ENCODE peak calls at places on chromosomes 4 and X, in six cellular contexts. G is heart right ventricle, B is mucosa of descending colon, O is left lung, K is A549, Z is GM06990. C is an unnamed sample.

GRCh38 chrX:108199691-108200090 is 108.1 kb downstream of the ATG4A start:
- DNase-seq in Z (no peak), O (no peak), G (no peak), B (peak), K (peak), C (peak)

GRCh38 chr4:40306991-40307390 is 28.1 kb upstream of the CHRNA9 start:
- DNase-seq in K (no peak), B (no peak), Z (no peak), O (no peak), G (no peak), C (no peak)

GRCh38 chr4:52658671-52659015 is 458 bp downstream of the USP46 start:
- DNase-seq in B (peak), O (no peak), K (no peak), Z (no peak), G (peak), C (no peak)

GRCh38 chr4:81473086-81473396 is 1.3 kb upstream of the RASGEF1B start:
- DNase-seq in O (peak), K (no peak), G (no peak), B (no peak), Z (no peak), C (no peak)

GRCh38 chr4:78667764-78668163 is 108.4 kb upstream of the BMP2K start:
- DNase-seq in Z (no peak), O (no peak), B (no peak), G (no peak), K (no peak), C (no peak)

GRCh38 chr4:129239088-129239487 is 143.1 kb downstream of the C4orf33 start:
- DNase-seq in Z (no peak), O (no peak), G (peak), K (peak), B (peak), C (peak)

GRCh38 chrX:68658530-68658929 is 11.1 kb downstream of the STARD8 start:
- DNase-seq in O (no peak), K (no peak), G (peak), B (no peak), Z (no peak), C (no peak)

GRCh38 chrX:12974217-12974796 is 603 bp upstream of the TMSB4X start:
- DNase-seq in B (peak), G (peak), K (peak), O (peak), Z (no peak), C (peak)

GRCh38 chr4:82591592-82591991 is 29.8 kb upstream of the TMEM150C start:
- DNase-seq in Z (no peak), K (no peak), O (no peak), B (no peak), G (no peak), C (no peak)

GRCh38 chrX:69070949-69071650 is 94.2 kb downstream of the PJA1 start:
- DNase-seq in Z (no peak), G (peak), O (no peak), B (peak), K (no peak), C (no peak)

GRCh38 chrX:82775426-82775825 is 732.7 kb upstream of the POU3F4 start:
- DNase-seq in K (no peak), B (no peak), Z (no peak), G (no peak), O (no peak), C (no peak)

GRCh38 chr4:158327525-158327924 is 117.2 kb downstream of the TMEM144 start:
- DNase-seq in G (no peak), K (no peak), B (no peak), Z (no peak), O (no peak), C (no peak)

GRCh38 chr4:23035521-23036056 is 342.9 kb downstream of the GBA3 start:
- DNase-seq in O (no peak), G (no peak), Z (no peak), B (no peak), K (no peak), C (no peak)

GRCh38 chrX:84501798-84502628 is at the start of gene HDX:
- DNase-seq in O (peak), K (peak), B (peak), G (peak), Z (peak), C (peak)

GRCh38 chr4:82643994-82644730 is 82.4 kb upstream of the TMEM150C start:
- DNase-seq in G (no peak), B (no peak), Z (no peak), K (peak), O (no peak), C (peak)

GRCh38 chr4:22048326-22048725 is 99.8 kb upstream of the KCNIP4 start:
- DNase-seq in G (no peak), O (no peak), B (no peak), Z (no peak), K (no peak), C (no peak)

GRCh38 chrX:72409993-72410392 is 104.3 kb upstream of the CITED1 start:
- DNase-seq in K (no peak), Z (no peak), O (no peak), G (no peak), B (no peak), C (no peak)

GRCh38 chrX:49853661-49854060 is 24.6 kb downstream of the PAGE4 start:
- DNase-seq in O (no peak), G (no peak), Z (no peak), K (no peak), B (no peak), C (no peak)

GRCh38 chr4:8647094-8647570 is 54.6 kb downstream of the CPZ start:
- DNase-seq in G (no peak), O (no peak), K (no peak), Z (no peak), B (no peak), C (no peak)

GRCh38 chr4:110075083-110075738 is 123.2 kb downstream of the ELOVL6 start:
- DNase-seq in O (no peak), G (no peak), Z (no peak), B (no peak), K (no peak), C (no peak)

GRCh38 chr4:152962160-152962559 is 26.0 kb downstream of the FHDC1 start:
- DNase-seq in O (no peak), K (no peak), G (no peak), B (no peak), Z (no peak), C (no peak)

GRCh38 chr4:62327612-62328297 is 1127.6 kb downstream of the ADGRL3 start:
- DNase-seq in O (no peak), Z (no peak), B (no peak), G (no peak), K (no peak), C (no peak)

GRCh38 chrX:1397001-1397400 is 5.1 kb upstream of the SLC25A6 start:
- DNase-seq in G (no peak), K (no peak), O (peak), B (no peak), Z (no peak), C (no peak)

GRCh38 chr4:153318696-153319320 is 25.7 kb upstream of the MND1 start:
- DNase-seq in B (peak), O (no peak), K (peak), G (peak), Z (no peak), C (peak)

GRCh38 chr4:26048378-26048882 is 134.4 kb downstream of the SMIM20 start:
- DNase-seq in O (no peak), B (peak), G (peak), K (no peak), Z (no peak), C (peak)

GRCh38 chr4:113978561-113979156 is 788 bp downstream of the ARSJ start:
- DNase-seq in Z (no peak), O (peak), G (no peak), B (no peak), K (peak), C (peak)

GRCh38 chr4:15714141-15714540 is 11.3 kb downstream of the BST1 start:
- DNase-seq in K (no peak), B (no peak), Z (no peak), O (no peak), G (no peak), C (no peak)

GRCh38 chr4:109015413-109015810 is 252.6 kb upstream of the ETNPPL start:
- DNase-seq in K (no peak), G (no peak), B (no peak), O (no peak), Z (no peak), C (no peak)

GRCh38 chrX:43882294-43882681 is at the start of gene MAOB:
- DNase-seq in G (peak), K (no peak), Z (no peak), O (peak), B (peak), C (no peak)
- H3K4me3 ChIP-seq in G (peak), K (no peak), Z (no peak), O (peak), B (no peak), C (no peak)

GRCh38 chrX:150216716-150217115 is 146.4 kb upstream of the MAMLD1 start:
- DNase-seq in G (no peak), B (no peak), O (no peak), K (no peak), Z (no peak), C (no peak)

GRCh38 chrX:150207733-150208132 is 155.4 kb upstream of the MAMLD1 start:
- DNase-seq in G (no peak), B (no peak), Z (no peak), O (no peak), K (no peak), C (no peak)

GRCh38 chrX:150213481-150214030 is 149.6 kb upstream of the MAMLD1 start:
- DNase-seq in K (no peak), Z (no peak), G (no peak), O (no peak), B (no peak), C (no peak)

GRCh38 chrX:150211988-150212387 is 151.1 kb upstream of the MAMLD1 start:
- DNase-seq in K (no peak), B (no peak), Z (no peak), O (no peak), G (no peak), C (no peak)

DNA sequence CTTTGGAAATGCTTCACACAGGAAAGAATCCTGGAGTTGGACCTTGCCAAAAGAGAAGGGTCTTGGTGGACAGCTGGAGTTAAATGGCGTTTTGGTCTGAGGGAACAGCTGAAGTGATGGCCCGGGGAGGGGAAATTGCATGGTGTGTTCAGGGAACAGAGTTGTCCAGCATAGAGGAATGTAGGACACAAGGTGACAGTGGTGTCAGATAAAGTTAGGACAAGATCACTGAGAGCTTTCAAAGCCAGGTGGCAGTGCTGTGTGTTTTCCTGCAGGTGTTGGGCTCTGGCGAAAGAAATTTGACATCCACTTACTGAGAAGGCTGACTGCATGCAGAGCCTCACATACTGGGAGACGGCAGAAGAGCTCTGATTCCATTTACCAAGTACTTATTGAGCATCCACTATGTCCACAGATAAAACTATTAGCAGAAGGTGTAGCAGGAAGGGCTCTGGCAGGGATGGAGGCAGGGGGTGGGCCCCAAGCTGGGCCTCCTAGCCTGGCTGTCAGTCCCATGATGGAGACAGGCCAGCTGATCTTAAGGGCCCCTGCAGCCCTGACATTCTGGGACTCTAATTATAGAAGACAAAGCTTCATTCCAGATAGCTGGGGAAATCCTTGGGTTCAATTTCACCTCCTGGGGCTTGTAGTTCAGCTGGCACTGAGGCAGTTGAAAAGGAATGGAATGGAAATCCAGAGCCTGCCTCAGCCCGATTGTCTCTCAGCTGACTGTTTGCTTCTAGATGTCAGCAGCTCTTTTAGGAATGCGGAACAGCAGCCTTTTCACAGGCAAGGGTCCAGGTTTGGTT is 150.2 kb upstream of the MAMLD1 start:
- DNase-seq in K (no peak), G (peak), B (no peak), Z (no peak), O (no peak), C (peak)
- TF ChIP-seq CTCF in K (no peak), G (no peak), B (no peak), Z (no peak), O (no peak), C (no peak)

DNA sequence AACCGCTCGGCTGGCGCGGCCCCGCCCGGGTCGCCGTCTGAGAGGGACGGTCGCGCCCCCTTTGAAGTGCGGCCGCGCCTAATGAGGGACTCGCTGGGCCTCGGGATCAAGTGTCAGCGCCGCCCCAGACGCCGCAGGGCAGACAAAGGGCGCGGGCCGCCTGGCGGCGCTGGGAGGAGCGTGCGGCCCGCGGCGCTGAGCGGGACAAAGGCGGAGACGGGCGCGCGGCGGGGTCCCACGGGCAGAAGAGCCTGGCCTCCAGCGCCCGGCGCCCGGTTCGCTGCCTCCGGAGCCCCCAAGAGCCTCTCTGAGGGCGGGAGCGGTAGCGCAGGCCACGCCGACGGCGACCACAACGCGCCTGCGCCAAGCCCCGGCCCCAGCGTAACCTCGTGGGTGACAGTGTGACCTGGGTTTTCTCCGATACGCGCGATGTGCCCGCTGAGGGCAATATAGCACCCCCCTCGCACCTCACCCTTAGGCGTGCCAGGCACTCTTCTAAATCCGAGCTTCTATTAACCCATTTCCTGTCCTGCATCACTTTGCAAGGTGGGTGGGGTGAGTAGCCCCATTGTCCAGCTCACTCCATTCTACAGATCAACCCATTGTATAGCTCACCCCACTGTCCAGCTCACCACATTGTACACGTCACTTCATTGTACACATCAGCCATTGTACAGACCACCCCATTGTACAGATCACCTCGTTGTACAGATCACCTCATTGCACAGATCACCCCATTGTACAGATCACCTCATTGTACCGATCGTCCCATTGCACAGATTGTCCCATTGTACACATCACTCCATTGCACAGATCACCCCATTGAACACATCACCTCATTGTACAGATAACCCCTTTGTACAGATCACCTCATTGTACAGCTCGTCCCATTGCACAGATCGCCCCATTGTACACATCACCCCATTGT is 33.7 kb upstream of the STX18 start:
- DNase-seq in O (peak), G (peak), B (peak), K (peak), Z (peak), C (peak)
- H3K4me3 ChIP-seq in O (peak), G (peak), B (peak), K (peak), Z (peak), C (peak)

GRCh38 chr4:54683616-54684346 is 26.0 kb downstream of the KIT start:
- DNase-seq in O (no peak), B (peak), K (peak), G (no peak), Z (peak), C (peak)
- TF ChIP-seq CTCF in O (peak), B (no peak), K (peak), G (peak), Z (peak), C (peak)

DNA sequence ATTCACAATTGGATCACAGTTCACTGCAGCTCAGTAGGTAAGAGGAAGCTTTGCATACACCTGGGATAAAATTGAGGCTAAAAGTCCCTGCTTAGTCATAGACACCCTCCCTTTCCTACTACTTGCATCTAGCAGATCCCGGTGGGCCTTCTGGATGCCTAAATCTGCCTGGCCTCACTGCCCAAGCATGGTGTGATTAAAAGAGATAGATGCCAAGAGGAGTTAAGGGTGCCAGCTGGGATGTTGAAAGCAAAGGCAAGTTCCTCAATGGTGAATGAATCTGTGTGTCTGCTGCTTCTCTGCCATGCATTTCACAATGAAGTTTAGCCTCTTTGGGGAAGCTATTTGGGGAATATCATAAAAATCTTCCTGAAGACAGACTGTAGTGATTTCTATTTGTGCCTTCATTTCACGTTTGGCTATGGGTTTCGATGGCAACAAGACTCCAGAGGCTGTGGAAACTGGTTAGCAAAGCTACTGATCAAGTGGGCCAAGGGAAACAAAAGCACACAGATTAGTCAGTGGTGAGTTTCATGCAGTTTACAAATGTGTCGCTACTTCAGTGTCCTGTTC is 534.0 kb downstream of the ANKRD50 start:
- DNase-seq in O (no peak), Z (no peak), B (no peak), G (no peak), K (no peak), C (peak)
- H3K4me3 ChIP-seq in O (no peak), Z (no peak), B (no peak), G (no peak), K (no peak), C (no peak)

GRCh38 chr4:48945981-48946380 is 39.4 kb upstream of the OCIAD2 start:
- DNase-seq in B (no peak), Z (no peak), G (no peak), K (no peak), O (no peak), C (no peak)

GRCh38 chr4:48939785-48940184 is 33.2 kb upstream of the OCIAD2 start:
- DNase-seq in B (no peak), Z (no peak), G (peak), K (peak), O (no peak), C (peak)

GRCh38 chr4:48944659-48945290 is 38.2 kb upstream of the OCIAD2 start:
- DNase-seq in K (peak), Z (no peak), O (no peak), G (no peak), B (peak), C (no peak)

GRCh38 chr4:48944252-48944651 is 37.7 kb upstream of the OCIAD2 start:
- DNase-seq in O (no peak), K (peak), Z (no peak), B (peak), G (no peak), C (peak)

DNA sequence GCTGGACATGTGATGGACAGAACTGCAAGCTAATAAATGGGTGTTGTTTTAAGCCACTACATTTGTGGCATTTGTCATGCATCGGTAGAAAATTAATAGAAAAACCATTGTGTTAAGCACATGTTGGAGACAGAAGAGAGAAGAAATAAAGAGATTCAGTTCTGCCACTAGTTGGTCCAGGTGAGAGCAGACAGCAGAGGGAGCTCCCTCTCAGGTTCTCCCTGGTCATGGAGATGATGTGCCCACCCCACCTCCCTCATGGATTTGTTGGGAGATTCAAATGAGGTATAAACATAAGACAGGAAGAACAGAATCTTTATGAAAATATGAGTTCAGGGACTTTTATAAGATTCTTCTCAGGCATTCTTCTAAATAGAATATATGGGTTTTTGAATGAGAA is 36.8 kb upstream of the OCIAD2 start:
- DNase-seq in K (peak), Z (no peak), O (no peak), G (no peak), B (peak), C (no peak)
- TF ChIP-seq CTCF in K (peak), Z (peak), O (no peak), G (no peak), B (no peak), C (peak)

GRCh38 chrX:153499876-153500275 is 5.1 kb downstream of the BGN start:
- DNase-seq in Z (no peak), G (no peak), B (no peak), O (no peak), K (no peak), C (no peak)

GRCh38 chrX:153500676-153501280 is 6.0 kb downstream of the BGN start:
- DNase-seq in Z (no peak), O (no peak), K (no peak), B (no peak), G (no peak), C (no peak)

GRCh38 chrX:153502131-153502530 is 7.4 kb downstream of the BGN start:
- DNase-seq in K (no peak), B (no peak), Z (no peak), G (no peak), O (no peak), C (no peak)

GRCh38 chrX:153502796-153503195 is 8.0 kb downstream of the BGN start:
- DNase-seq in B (no peak), K (no peak), G (no peak), O (no peak), Z (no peak), C (no peak)

DNA sequence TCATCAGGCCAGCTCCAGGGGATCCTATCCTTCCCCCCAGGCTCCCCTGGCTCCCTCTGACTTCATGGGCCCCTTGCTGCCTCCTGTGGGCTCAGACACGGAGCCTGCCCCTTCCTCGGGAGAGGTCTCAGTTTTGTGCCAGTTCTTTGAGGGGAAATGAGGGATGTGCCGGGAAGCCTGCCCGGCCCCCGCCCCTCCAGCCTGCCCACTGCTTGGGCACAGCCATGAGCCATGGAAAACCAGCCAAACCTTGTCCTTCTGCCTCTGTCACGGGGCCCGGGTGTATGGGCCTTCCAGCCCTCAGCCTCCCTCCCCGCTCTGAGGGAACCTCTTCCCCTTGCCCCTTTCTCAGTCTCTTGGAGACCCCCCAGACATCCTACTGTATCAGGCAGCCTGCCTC is 6.8 kb downstream of the BGN start:
- DNase-seq in K (no peak), O (no peak), G (no peak), B (no peak), Z (no peak), C (no peak)
- H3K4me3 ChIP-seq in K (no peak), O (no peak), G (no peak), B (no peak), Z (no peak), C (no peak)

GRCh38 chr4:43776371-43776770 is 672.2 kb downstream of the KCTD8 start:
- DNase-seq in O (no peak), K (no peak), B (no peak), Z (peak), G (no peak), C (peak)
- TF ChIP-seq CTCF in O (no peak), K (peak), B (no peak), Z (peak), G (peak), C (peak)